ENCODE peak calls at places on chromosomes 13 and 19, in eight cellular contexts. One of them, this sample, is unnamed.

GRCh38 chr13:97134364-97135095 is 87.6 kb upstream of the MBNL2 start:
- DNase-seq in DMS153: no peak
- DNase-seq in brain microvascular endothelial cell: peak
- DNase-seq in Peyer's patch: no peak
- DNase-seq in activated B cell treated with CpG ODN at 0.5 μM for 24 hours: no peak
- DNase-seq in neural progenitor cell: no peak
- DNase-seq in activated T-cell treated with anti-CD3 and anti-CD28 coated beads for 1 hour: no peak
- DNase-seq in GDM1: no peak
- DNase-seq in this sample: no peak

GRCh38 chr13:50319603-50320296 is 304.5 kb downstream of the KCNRG start:
- DNase-seq in DMS153: no peak
- DNase-seq in brain microvascular endothelial cell: peak
- DNase-seq in Peyer's patch: no peak
- DNase-seq in activated B cell treated with CpG ODN at 0.5 μM for 24 hours: no peak
- DNase-seq in neural progenitor cell: no peak
- DNase-seq in activated T-cell treated with anti-CD3 and anti-CD28 coated beads for 1 hour: no peak
- DNase-seq in GDM1: no peak
- DNase-seq in this sample: no peak

GRCh38 chr19:17797397-17798201 is 2.7 kb downstream of the B3GNT3 start:
- DNase-seq in DMS153: no peak
- DNase-seq in brain microvascular endothelial cell: no peak
- DNase-seq in Peyer's patch: peak
- DNase-seq in activated B cell treated with CpG ODN at 0.5 μM for 24 hours: no peak
- DNase-seq in neural progenitor cell: peak
- DNase-seq in activated T-cell treated with anti-CD3 and anti-CD28 coated beads for 1 hour: no peak
- DNase-seq in GDM1: no peak
- DNase-seq in this sample: no peak

GRCh38 chr19:40228863-40229262 is 2.4 kb upstream of the CCNP start:
- DNase-seq in DMS153: no peak
- DNase-seq in brain microvascular endothelial cell: no peak
- DNase-seq in Peyer's patch: no peak
- DNase-seq in activated B cell treated with CpG ODN at 0.5 μM for 24 hours: no peak
- DNase-seq in neural progenitor cell: no peak
- DNase-seq in activated T-cell treated with anti-CD3 and anti-CD28 coated beads for 1 hour: no peak
- DNase-seq in GDM1: no peak
- DNase-seq in this sample: no peak

GRCh38 chr19:50909240-50910070 is 1.7 kb downstream of the KLK4 start:
- DNase-seq in DMS153: peak
- DNase-seq in brain microvascular endothelial cell: peak
- DNase-seq in Peyer's patch: peak
- DNase-seq in activated B cell treated with CpG ODN at 0.5 μM for 24 hours: peak
- DNase-seq in neural progenitor cell: peak
- DNase-seq in activated T-cell treated with anti-CD3 and anti-CD28 coated beads for 1 hour: no peak
- DNase-seq in GDM1: no peak
- DNase-seq in this sample: no peak

GRCh38 chr13:111517641-111518010 is 197.2 kb downstream of the TEX29 start:
- DNase-seq in DMS153: peak
- DNase-seq in brain microvascular endothelial cell: no peak
- DNase-seq in Peyer's patch: no peak
- DNase-seq in activated B cell treated with CpG ODN at 0.5 μM for 24 hours: no peak
- DNase-seq in neural progenitor cell: no peak
- DNase-seq in activated T-cell treated with anti-CD3 and anti-CD28 coated beads for 1 hour: no peak
- DNase-seq in GDM1: no peak
- DNase-seq in this sample: peak

GRCh38 chr13:31009166-31009565 is 76.7 kb downstream of the TEX26 start:
- DNase-seq in DMS153: no peak
- DNase-seq in brain microvascular endothelial cell: peak
- DNase-seq in Peyer's patch: no peak
- DNase-seq in activated B cell treated with CpG ODN at 0.5 μM for 24 hours: no peak
- DNase-seq in neural progenitor cell: no peak
- DNase-seq in activated T-cell treated with anti-CD3 and anti-CD28 coated beads for 1 hour: no peak
- DNase-seq in GDM1: no peak
- DNase-seq in this sample: no peak

GRCh38 chr19:48470281-48470680 is 1.1 kb downstream of the CYTH2 start:
- DNase-seq in DMS153: no peak
- DNase-seq in brain microvascular endothelial cell: no peak
- DNase-seq in Peyer's patch: no peak
- DNase-seq in activated B cell treated with CpG ODN at 0.5 μM for 24 hours: no peak
- DNase-seq in neural progenitor cell: no peak
- DNase-seq in activated T-cell treated with anti-CD3 and anti-CD28 coated beads for 1 hour: no peak
- DNase-seq in GDM1: no peak
- DNase-seq in this sample: no peak

GRCh38 chr19:49058592-49058991 is 1.0 kb upstream of the CGB7 start:
- DNase-seq in DMS153: no peak
- DNase-seq in brain microvascular endothelial cell: peak
- DNase-seq in Peyer's patch: no peak
- DNase-seq in activated B cell treated with CpG ODN at 0.5 μM for 24 hours: no peak
- DNase-seq in neural progenitor cell: peak
- DNase-seq in activated T-cell treated with anti-CD3 and anti-CD28 coated beads for 1 hour: no peak
- DNase-seq in GDM1: no peak
- DNase-seq in this sample: no peak

GRCh38 chr19:28705008-28705407 is 507.9 kb downstream of the UQCRFS1 start:
- DNase-seq in DMS153: no peak
- DNase-seq in brain microvascular endothelial cell: peak
- DNase-seq in Peyer's patch: no peak
- DNase-seq in activated B cell treated with CpG ODN at 0.5 μM for 24 hours: no peak
- DNase-seq in neural progenitor cell: peak
- DNase-seq in activated T-cell treated with anti-CD3 and anti-CD28 coated beads for 1 hour: no peak
- DNase-seq in GDM1: no peak
- DNase-seq in this sample: no peak

GRCh38 chr19:56301152-56301551 is 13.5 kb downstream of the ZSCAN5A start:
- DNase-seq in DMS153: no peak
- DNase-seq in brain microvascular endothelial cell: no peak
- DNase-seq in Peyer's patch: no peak
- DNase-seq in activated B cell treated with CpG ODN at 0.5 μM for 24 hours: no peak
- DNase-seq in neural progenitor cell: no peak
- DNase-seq in activated T-cell treated with anti-CD3 and anti-CD28 coated beads for 1 hour: no peak
- DNase-seq in GDM1: no peak
- DNase-seq in this sample: no peak

GRCh38 chr13:47859129-47859528 is 141.9 kb downstream of the SUCLA2 start:
- DNase-seq in DMS153: no peak
- DNase-seq in brain microvascular endothelial cell: peak
- DNase-seq in Peyer's patch: no peak
- DNase-seq in activated B cell treated with CpG ODN at 0.5 μM for 24 hours: no peak
- DNase-seq in neural progenitor cell: no peak
- DNase-seq in activated T-cell treated with anti-CD3 and anti-CD28 coated beads for 1 hour: no peak
- DNase-seq in GDM1: no peak
- DNase-seq in this sample: no peak

GRCh38 chr19:51448011-51448744 is 10.1 kb downstream of the SIGLEC8 start:
- DNase-seq in DMS153: no peak
- DNase-seq in brain microvascular endothelial cell: no peak
- DNase-seq in Peyer's patch: no peak
- DNase-seq in activated B cell treated with CpG ODN at 0.5 μM for 24 hours: no peak
- DNase-seq in neural progenitor cell: no peak
- DNase-seq in activated T-cell treated with anti-CD3 and anti-CD28 coated beads for 1 hour: no peak
- DNase-seq in GDM1: no peak
- DNase-seq in this sample: peak

GRCh38 chr19:41755328-41755913 is at the start of gene CEACAM6:
- DNase-seq in DMS153: peak
- DNase-seq in brain microvascular endothelial cell: no peak
- DNase-seq in Peyer's patch: peak
- DNase-seq in activated B cell treated with CpG ODN at 0.5 μM for 24 hours: no peak
- DNase-seq in neural progenitor cell: no peak
- DNase-seq in activated T-cell treated with anti-CD3 and anti-CD28 coated beads for 1 hour: no peak
- DNase-seq in GDM1: no peak
- DNase-seq in this sample: no peak

GRCh38 chr13:111359930-111360329 is 39.5 kb downstream of the TEX29 start:
- DNase-seq in DMS153: no peak
- DNase-seq in brain microvascular endothelial cell: no peak
- DNase-seq in Peyer's patch: no peak
- DNase-seq in activated B cell treated with CpG ODN at 0.5 μM for 24 hours: no peak
- DNase-seq in neural progenitor cell: no peak
- DNase-seq in activated T-cell treated with anti-CD3 and anti-CD28 coated beads for 1 hour: no peak
- DNase-seq in GDM1: no peak
- DNase-seq in this sample: no peak

GRCh38 chr19:50300814-50301606 is 28.2 kb downstream of the KCNC3 start:
- DNase-seq in DMS153: no peak
- DNase-seq in brain microvascular endothelial cell: peak
- DNase-seq in Peyer's patch: no peak
- DNase-seq in activated B cell treated with CpG ODN at 0.5 μM for 24 hours: no peak
- DNase-seq in neural progenitor cell: no peak
- DNase-seq in activated T-cell treated with anti-CD3 and anti-CD28 coated beads for 1 hour: no peak
- DNase-seq in GDM1: no peak
- DNase-seq in this sample: no peak

This sample was measured in mesenteric fat pad.